ENCODE peak calls at places on chromosomes 1 and 21, in five cellular contexts. I is fibroblast of the aortic adventitia, N is left ventricle myocardium inferior, J is heart right ventricle, F is HL-60. E is an unnamed sample.
A peak's percentile ranks its signal among the peaks of the same experiment; 100 is the strongest.

GRCh38 chr1:165896277-165896676 is 68.9 kb downstream of the UCK2 start:
- DNase-seq in I (peak; percentile 85), N (no peak), J (peak; percentile 50), F (no peak), E (peak; percentile 97)

GRCh38 chr1:108668777-108669176 is 7.9 kb upstream of the HENMT1 start:
- DNase-seq in I (no peak), N (no peak), J (no peak), F (no peak), E (no peak)

GRCh38 chr1:68814067-68814466 is 317.2 kb upstream of the DEPDC1 start:
- DNase-seq in I (no peak), N (no peak), J (no peak), F (no peak), E (no peak)

GRCh38 chr1:55876276-55877060 is 661.3 kb upstream of the USP24 start:
- DNase-seq in I (peak; percentile 52), N (peak; percentile 51), J (peak; percentile 32), F (no peak), E (peak; percentile 14)

GRCh38 chr1:209884249-209884648 is 53.8 kb upstream of the SYT14 start:
- DNase-seq in I (peak; percentile 46), N (no peak), J (no peak), F (no peak), E (peak; percentile 78)

GRCh38 chr1:173496757-173497323 is 19.7 kb downstream of the PRDX6 start:
- DNase-seq in I (no peak), N (no peak), J (no peak), F (no peak), E (no peak)

GRCh38 chr1:201739492-201740085 is 89.4 kb upstream of the IPO9 start:
- DNase-seq in I (no peak), N (peak; percentile 74), J (peak; percentile 62), F (no peak), E (peak; percentile 58)

GRCh38 chr1:6465461-6466005 is 440 bp downstream of the TNFRSF25 start:
- DNase-seq in I (no peak), N (no peak), J (no peak), F (no peak), E (no peak)

GRCh38 chr1:213986020-213986924 is 1.5 kb upstream of the PROX1 start:
- DNase-seq in I (no peak), N (no peak), J (no peak), F (no peak), E (no peak)

GRCh38 chr1:170929835-170930554 is 5.3 kb upstream of the MROH9 start:
- DNase-seq in I (peak; percentile 90), N (no peak), J (peak; percentile 6), F (peak; percentile 15), E (peak; percentile 85)

GRCh38 chr1:39573736-39574624 is 2.6 kb downstream of the PABPC4 start:
- DNase-seq in I (peak; percentile 67), N (no peak), J (peak; percentile 47), F (peak; percentile 5), E (peak; percentile 54)

GRCh38 chr1:54046671-54047383 is 6.2 kb downstream of the TMEM59 start:
- DNase-seq in I (peak; percentile 53), N (no peak), J (no peak), F (no peak), E (peak; percentile 36)

GRCh38 chr1:19750882-19751276 is 48.8 kb downstream of the TMCO4 start:
- DNase-seq in I (no peak), N (no peak), J (no peak), F (no peak), E (no peak)

GRCh38 chr21:44255519-44255981 is 6.1 kb downstream of the DNMT3L start:
- DNase-seq in I (peak; percentile 11), N (no peak), J (no peak), F (no peak), E (no peak)

GRCh38 chr1:9576903-9577302 is 11.8 kb upstream of the TMEM201 start:
- DNase-seq in I (no peak), N (no peak), J (no peak), F (no peak), E (no peak)
- TF ChIP-seq CTCF in I (no peak), N (no peak), J (no peak), F (no peak), E (no peak)

GRCh38 chr1:22636927-22637326 is 499 bp downstream of the C1QA start:
- DNase-seq in I (no peak), N (no peak), J (no peak), F (no peak), E (no peak)
- H3K4me3 ChIP-seq in I (no peak overlapping the region), N (peak overlapping the region; percentile 44), J (peak overlapping the region; percentile 36), F (no peak overlapping the region), E (no peak overlapping the region)

GRCh38 chr1:237745545-237745944 is 145.2 kb downstream of the ZP4 start:
- DNase-seq in I (no peak), N (no peak), J (no peak), F (no peak), E (no peak)
- TF ChIP-seq CTCF in I (no peak), N (no peak), J (no peak), F (no peak), E (no peak)

DNA sequence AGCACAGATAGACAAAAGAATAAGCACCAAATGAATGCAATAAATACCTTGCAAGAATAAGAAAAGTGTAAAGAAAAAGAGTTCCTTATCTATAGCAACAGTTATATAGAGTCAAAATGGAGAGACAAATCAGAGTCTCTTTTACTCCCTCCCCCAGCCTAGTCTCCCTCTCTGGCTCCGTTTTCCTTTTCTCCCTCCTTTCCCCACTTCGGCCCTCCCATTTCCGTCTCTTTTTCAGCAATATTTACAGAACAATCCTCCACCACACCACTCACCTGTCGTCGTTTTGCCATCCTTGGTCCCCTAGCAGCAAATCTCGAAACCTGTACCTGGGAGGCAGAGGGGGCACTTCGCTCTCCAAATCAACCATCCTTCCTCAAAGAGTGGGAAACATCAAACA is 300 bp downstream of the KCNT2 start:
- DNase-seq in I (peak; percentile 5), N (no peak), J (no peak), F (no peak), E (no peak)
- H3K4me3 ChIP-seq in I (peak overlapping the region; percentile 73), N (peak overlapping the region; percentile 65), J (peak overlapping the region; percentile 57), F (no peak overlapping the region), E (peak overlapping the region; percentile 58)

DNA sequence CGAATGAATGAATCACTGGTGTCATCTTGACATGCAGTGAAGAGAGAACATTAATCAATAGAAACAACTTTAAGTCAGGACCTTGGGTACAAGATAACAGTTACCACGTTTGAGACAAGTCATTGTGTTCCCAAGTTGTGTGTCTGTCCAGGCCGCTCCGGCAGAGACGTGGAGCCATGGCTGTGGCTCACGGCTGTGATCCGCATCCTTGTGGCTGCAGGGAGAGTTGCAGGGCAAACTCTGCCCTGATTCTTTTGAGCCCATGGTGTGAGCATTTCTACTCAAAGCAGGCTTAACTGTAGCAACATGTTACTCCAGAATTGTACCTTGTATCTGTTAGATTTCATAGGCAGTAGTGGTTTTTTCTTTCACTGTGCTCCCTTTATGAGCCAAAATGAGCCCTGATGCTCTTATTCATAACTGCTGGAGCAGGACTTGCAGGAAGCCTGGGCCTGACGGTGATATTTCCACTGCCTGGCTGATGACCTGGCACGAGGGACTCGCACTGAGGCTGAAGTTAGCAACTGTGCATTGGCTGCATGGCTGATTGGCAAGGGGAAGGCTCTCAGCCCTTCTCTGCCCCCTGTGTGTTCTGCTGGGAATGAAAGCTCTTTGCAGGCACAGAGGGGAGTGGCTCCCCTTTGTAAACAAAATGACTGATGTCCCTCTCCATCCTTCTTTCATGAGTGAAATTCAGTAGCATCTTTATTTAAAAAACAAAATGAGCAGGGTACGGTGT is 465.3 kb downstream of the AJAP1 start:
- DNase-seq in I (no peak), N (no peak), J (no peak), F (no peak), E (no peak)
- TF ChIP-seq CTCF in I (no peak), N (no peak), J (no peak), F (no peak), E (no peak)

GRCh38 chr1:193183019-193183643 is 3.3 kb downstream of the B3GALT2 start:
- DNase-seq in I (peak; percentile 77), N (no peak), J (peak; percentile 17), F (no peak), E (peak; percentile 74)
- H3K4me3 ChIP-seq in I (no peak overlapping the region), N (peak overlapping the region; percentile 65), J (peak overlapping the region; percentile 53), F (no peak overlapping the region), E (no peak overlapping the region)

GRCh38 chr1:1034438-1034759 is 14.5 kb downstream of the AGRN start:
- DNase-seq in I (no peak), N (no peak), J (no peak), F (no peak), E (no peak)

GRCh38 chr1:1037366-1038327 is 17.7 kb downstream of the AGRN start:
- DNase-seq in I (no peak), N (no peak), J (no peak), F (no peak), E (no peak)

GRCh38 chr1:1033009-1033587 is 13.2 kb downstream of the AGRN start:
- DNase-seq in I (peak; percentile 39), N (peak; percentile 65), J (peak; percentile 70), F (peak; percentile 69), E (peak; percentile 64)

GRCh38 chr1:1033731-1034437 is 14.0 kb downstream of the AGRN start:
- DNase-seq in I (no peak), N (no peak), J (no peak), F (no peak), E (no peak)

GRCh38 chr1:1035291-1035931 is 15.5 kb downstream of the AGRN start:
- DNase-seq in I (no peak), N (no peak), J (no peak), F (no peak), E (no peak)
- TF ChIP-seq CTCF in I (no peak), N (no peak), J (no peak), F (no peak), E (no peak)

GRCh38 chr1:10388387-10388715 is 10.5 kb upstream of the PGD start:
- DNase-seq in I (no peak), N (no peak), J (no peak), F (no peak), E (no peak)
- H3K4me3 ChIP-seq in I (peak overlapping the region; percentile 45), N (peak overlapping the region; percentile 25), J (peak overlapping the region; percentile 11), F (no peak overlapping the region), E (no peak overlapping the region)

GRCh38 chr1:41122851-41123518 is 101.5 kb upstream of the SLFNL1 start:
- DNase-seq in I (peak; percentile 72), N (no peak), J (no peak), F (peak; percentile 21), E (peak; percentile 64)
- TF ChIP-seq CTCF in I (peak; percentile 63), N (peak; percentile 62), J (peak; percentile 10), F (peak; percentile 52), E (peak; percentile 66)

GRCh38 chr1:198611219-198611618 is 27.6 kb upstream of the PTPRC start:
- DNase-seq in I (no peak), N (no peak), J (no peak), F (no peak), E (no peak)
- H3K4me3 ChIP-seq in I (no peak overlapping the region), N (no peak overlapping the region), J (no peak overlapping the region), F (no peak overlapping the region), E (no peak overlapping the region)